ENCODE peak calls at places on chromosomes 6 and 20, in seven cellular contexts. V is lung, J is tibial artery, A is esophagus muscularis mucosa, O is ovary, P is testis, W is IMR-90. F is an unnamed sample. For H3K4me1, the result is how much of the 10 kb centered on the place peaks cover.

GRCh38 chr6:13613029-13613594 is 2.0 kb upstream of the NOL7 start:
- DNase-seq in J (no peak), O (no peak), P (no peak), W (no peak), A (no peak), V (no peak), F (no peak)

GRCh38 chr20:805713-806112 is 27.8 kb upstream of the FAM110A start:
- DNase-seq in J (no peak), W (peak), O (no peak), V (no peak), A (no peak), P (no peak), F (no peak)

GRCh38 chr6:12312736-12313135 is 22.6 kb downstream of the EDN1 start:
- DNase-seq in J (no peak), O (no peak), W (no peak), A (peak), P (no peak), V (no peak), F (no peak)

GRCh38 chr20:1434571-1435336 is 31.9 kb downstream of the NSFL1C start:
- DNase-seq in W (peak), P (no peak), J (no peak), O (no peak), V (peak), A (no peak), F (no peak)

GRCh38 chr6:169250660-169251059 is 3.0 kb downstream of the THBS2 start:
- DNase-seq in J (peak), P (no peak), A (no peak), V (no peak), W (peak), O (peak), F (no peak)

GRCh38 chr6:124080483-124080882 is 276.8 kb downstream of the NKAIN2 start:
- DNase-seq in V (no peak), A (no peak), J (no peak), P (no peak), O (no peak), W (no peak), F (no peak)

GRCh38 chr6:26394289-26394688 is 7.8 kb upstream of the BTN3A1 start:
- DNase-seq in J (no peak), P (no peak), O (no peak), V (no peak), W (peak), A (no peak), F (no peak)

GRCh38 chr6:96942676-96943075 is 18.1 kb downstream of the KLHL32 start:
- DNase-seq in P (no peak), J (no peak), O (no peak), V (no peak), A (no peak), W (no peak), F (no peak)

GRCh38 chr6:39273394-39273793 is 40.8 kb downstream of the KCNK17 start:
- DNase-seq in W (no peak), O (no peak), A (no peak), V (no peak), P (no peak), J (no peak), F (peak)

GRCh38 chr20:47036091-47036880 is 141.6 kb downstream of the EYA2 start:
- DNase-seq in W (no peak), P (no peak), V (no peak), O (no peak), A (no peak), J (no peak), F (no peak)

GRCh38 chr20:49712918-49713778 is 530 bp downstream of the B4GALT5 start:
- DNase-seq in W (peak), V (peak), J (peak), P (peak), O (peak), A (no peak), F (peak)

GRCh38 chr6:97240222-97240621 is 42.8 kb downstream of the MMS22L start:
- DNase-seq in V (no peak), P (no peak), J (no peak), W (peak), A (no peak), O (no peak), F (no peak)

GRCh38 chr6:25089442-25089841 is 153.7 kb upstream of the RIPOR2 start:
- DNase-seq in O (no peak), J (no peak), P (no peak), V (no peak), A (peak), W (peak), F (no peak)

GRCh38 chr6:150635906-150636514 is 36.3 kb downstream of the PLEKHG1 start:
- DNase-seq in P (no peak), J (no peak), W (no peak), V (no peak), A (no peak), O (no peak), F (no peak)

GRCh38 chr6:25413506-25413905 is 134.3 kb downstream of the CARMIL1 start:
- DNase-seq in W (no peak), V (no peak), O (no peak), A (no peak), J (no peak), P (no peak), F (no peak)

GRCh38 chr6:128979061-128979460 is 96.1 kb downstream of the LAMA2 start:
- DNase-seq in A (no peak), W (peak), V (no peak), J (no peak), P (no peak), O (no peak), F (no peak)

GRCh38 chr6:43716099-43716498 is 28.5 kb upstream of the MRPS18A start:
- DNase-seq in V (no peak), O (peak), P (no peak), W (no peak), A (no peak), J (no peak), F (no peak)

GRCh38 chr6:45930419-45931059 is 85.1 kb downstream of the CLIC5 start:
- DNase-seq in P (peak), O (peak), A (no peak), V (peak), W (peak), J (peak), F (peak)

GRCh38 chr6:125989631-125990030 is 3.3 kb downstream of the TRMT11 start:
- DNase-seq in O (no peak), V (no peak), A (no peak), J (no peak), W (peak), P (no peak), F (no peak)

GRCh38 chr20:40090236-40090635 is 598.8 kb downstream of the MAFB start:
- DNase-seq in A (no peak), J (no peak), V (no peak), W (no peak), P (no peak), O (no peak), F (no peak)

GRCh38 chr6:147855823-147856222 is 347.3 kb downstream of the SAMD5 start:
- DNase-seq in A (no peak), P (no peak), J (no peak), W (peak), V (no peak), O (no peak), F (no peak)

GRCh38 chr20:49825521-49826033 is 12.9 kb downstream of the SLC9A8 start:
- DNase-seq in O (no peak), V (peak), A (no peak), W (no peak), P (no peak), J (no peak), F (peak)

GRCh38 chr6:71012871-71013456 is 56.1 kb upstream of the B3GAT2 start:
- DNase-seq in A (no peak), J (no peak), W (peak), P (peak), V (no peak), O (no peak), F (no peak)

GRCh38 chr20:9600562-9600961 is 86.2 kb downstream of the LAMP5 start:
- DNase-seq in J (no peak), W (no peak), V (no peak), O (no peak), A (no peak), P (no peak), F (no peak)

GRCh38 chr6:411402-412145 is 20.0 kb downstream of the IRF4 start:
- DNase-seq in J (no peak), W (no peak), O (no peak), A (no peak), V (no peak), P (no peak), F (peak)

GRCh38 chr6:5034736-5035135 is 30.9 kb upstream of the RPP40 start:
- DNase-seq in J (no peak), O (no peak), V (no peak), W (no peak), A (no peak), P (no peak), F (no peak)

GRCh38 chr20:58851221-58851968 is 693 bp upstream of the GNAS-AS1 start:
- DNase-seq in W (no peak), A (no peak), V (no peak), P (no peak), O (no peak), J (no peak), F (peak)

GRCh38 chr6:159988983-159989454 is 20.1 kb downstream of the IGF2R start:
- DNase-seq in J (no peak), V (no peak), A (no peak), O (no peak), P (no peak), W (no peak), F (peak)

DNA sequence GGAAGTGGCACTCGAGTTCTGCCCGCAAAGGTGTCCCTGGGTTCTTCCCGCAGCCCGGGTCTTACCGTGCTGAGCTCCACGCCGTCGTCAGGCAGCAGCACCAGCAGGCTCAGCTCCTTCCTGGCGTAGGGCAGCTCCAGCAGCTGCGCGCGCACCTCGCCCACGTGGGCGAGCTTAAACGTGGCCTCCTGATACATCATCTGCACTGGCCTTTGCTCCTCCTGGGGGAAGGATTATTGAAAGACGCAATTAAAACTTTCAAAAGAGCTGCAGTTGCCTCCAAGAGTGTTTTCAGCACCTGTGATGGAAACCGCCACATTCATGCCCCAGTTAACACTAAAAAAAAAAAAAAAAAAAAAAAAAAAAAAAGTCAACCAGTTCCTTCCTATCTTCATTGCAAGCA is 11.3 kb downstream of the SERPINB9 start:
- DNase-seq in P (peak), V (no peak), J (no peak), A (peak), W (no peak), O (no peak), F (no peak)
- H3K27ac ChIP-seq in P (no peak), V (no peak), J (no peak), A (no peak), W (no peak), O (no peak), F (no peak)

DNA sequence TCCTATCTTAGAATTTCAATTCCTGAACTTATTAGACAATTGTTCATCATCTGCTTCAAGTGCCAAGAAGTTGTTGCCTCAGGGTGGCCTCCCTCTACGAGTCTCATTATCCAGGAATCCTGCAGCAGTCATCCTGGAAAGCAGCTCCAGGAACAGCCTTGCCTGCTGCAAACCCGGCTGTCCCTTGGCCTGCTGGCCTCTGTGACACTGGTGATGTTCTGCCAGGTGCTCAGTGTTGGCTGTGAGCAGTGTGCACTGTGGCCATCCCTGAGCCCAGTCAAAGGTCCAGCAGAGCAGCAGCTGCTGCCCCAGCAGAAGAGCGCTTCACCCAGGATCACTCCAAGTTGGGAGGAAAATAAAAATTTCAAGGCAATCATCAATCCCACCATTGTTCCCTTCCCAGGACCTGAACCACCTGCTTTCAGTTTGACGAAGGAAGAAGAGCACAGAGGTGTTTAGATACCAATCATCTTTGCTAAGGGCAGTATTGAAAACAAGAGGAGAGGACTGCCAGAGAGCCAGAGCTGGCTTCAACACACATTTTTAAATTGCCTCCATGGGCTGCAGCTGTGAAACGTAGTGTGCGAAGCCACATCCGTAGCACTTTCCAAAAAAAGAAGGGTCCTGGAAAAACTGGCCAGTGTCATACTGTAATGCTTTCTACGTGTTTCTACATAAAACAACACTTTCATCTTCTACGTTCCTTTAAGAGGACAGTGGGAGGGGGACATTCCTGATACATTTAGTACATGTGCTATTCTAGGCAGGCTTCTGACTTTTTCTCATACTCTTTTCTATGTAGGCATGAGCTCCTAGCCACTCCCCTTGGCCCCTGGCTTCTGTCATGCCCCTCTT is 7.2 kb upstream of the FAM50B start:
- DNase-seq in W (peak), J (peak), P (no peak), A (no peak), V (no peak), O (no peak), F (no peak)
- H3K4me1 ChIP-seq in W (under half), J (under half), P (under half), A (under half), V (under half), O (under half), F (under half)

GRCh38 chr6:30111266-30111856 is 1.5 kb downstream of the TRIM31 start:
- DNase-seq in A (no peak), P (no peak), J (no peak), W (no peak), O (no peak), V (no peak), F (no peak)

GRCh38 chr6:30116724-30117123 is 3.8 kb upstream of the TRIM31 start:
- DNase-seq in A (no peak), J (no peak), W (no peak), O (no peak), V (no peak), P (no peak), F (no peak)

GRCh38 chr6:30113843-30114242 is 953 bp upstream of the TRIM31 start:
- DNase-seq in O (no peak), A (no peak), P (no peak), V (no peak), W (no peak), J (no peak), F (no peak)

GRCh38 chr6:30113377-30113759 is 478 bp upstream of the TRIM31 start:
- DNase-seq in P (no peak), A (no peak), V (no peak), J (no peak), W (no peak), O (no peak), F (no peak)

DNA sequence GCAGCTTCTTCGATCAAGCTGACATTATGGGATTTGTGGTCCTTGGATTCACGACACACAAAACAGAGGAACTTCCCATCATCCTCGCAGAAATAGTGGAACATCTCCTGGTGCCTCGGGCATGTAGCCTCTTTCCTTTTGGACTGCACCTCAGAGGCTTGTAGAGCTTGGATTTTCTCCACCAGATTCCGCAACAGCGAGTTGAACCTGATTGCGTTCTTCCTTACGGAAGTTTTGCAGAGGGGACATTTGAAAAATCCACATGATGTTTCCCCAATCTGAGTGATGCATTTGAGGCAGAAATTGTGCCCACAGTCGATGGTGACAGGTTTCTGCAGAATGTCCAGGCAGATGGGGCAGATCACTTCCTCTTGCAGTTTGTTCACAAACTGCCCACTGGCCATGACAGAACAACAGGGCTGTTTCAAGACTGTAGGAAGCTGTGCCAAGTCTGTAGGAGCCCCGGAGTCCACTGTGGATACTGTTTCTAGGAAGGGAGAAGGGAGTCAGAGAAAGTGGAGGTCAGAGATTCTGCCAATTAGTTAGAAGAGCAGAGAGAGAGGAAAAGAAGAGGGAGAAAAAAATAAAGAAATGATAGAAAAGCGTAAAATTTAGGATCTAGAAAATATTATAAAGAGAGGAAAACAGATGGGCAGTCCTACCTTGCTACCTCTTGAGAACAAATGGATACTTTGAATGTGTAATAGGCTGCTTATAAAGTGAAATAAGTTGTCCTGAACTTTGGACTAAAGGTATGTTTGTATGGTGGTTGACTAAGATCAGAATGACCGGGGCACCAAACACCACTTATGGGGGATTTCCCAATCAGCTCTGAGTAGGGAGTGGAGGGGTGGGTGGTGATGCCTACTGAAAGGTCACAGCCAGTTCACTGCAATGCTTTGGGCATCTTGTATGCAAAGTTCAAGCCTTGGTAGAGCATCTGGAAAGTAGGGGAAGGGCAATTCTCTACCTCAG is at the start of gene TRIM31:
- DNase-seq in V (no peak), O (no peak), J (no peak), W (no peak), P (no peak), A (no peak), F (no peak)
- H3K4me3 ChIP-seq in V (no peak), O (no peak), J (no peak), W (no peak), P (no peak), A (no peak), F (no peak)

GRCh38 chr6:87588756-87589407 is 905 bp downstream of the RARS2 start:
- DNase-seq in J (no peak), P (no peak), A (no peak), V (no peak), W (no peak), O (no peak), F (peak)
- H3K27ac ChIP-seq in J (peak), P (peak), A (peak), V (no peak), W (peak), O (no peak), F (peak)

GRCh38 chr6:87909849-87910248 is 137.8 kb upstream of the SPACA1 start:
- DNase-seq in O (no peak), P (no peak), V (no peak), J (no peak), A (no peak), W (peak), F (no peak)
- H3K4me1 ChIP-seq in O (under half), P (under half), V (under half), J (under half), A (under half), W (under half), F (under half)

F was measured in thyroid gland.